ENCODE peak calls at places on chromosomes 11 and 22, in six cellular contexts. W is AG10803; L is lower lobe of right lung; H is CD8-positive, alpha-beta T cell; N is body of pancreas; O is BJ. Z is an unnamed sample.

GRCh38 chr22:49827307-49827852 is 293 bp downstream of the BRD1 start:
- DNase-seq in W (peak), L (no peak), H (no peak), N (no peak), O (no peak), Z (peak)

GRCh38 chr11:69148806-69149205 is 6.9 kb upstream of the SMIM38 start:
- DNase-seq in W (no peak), L (no peak), H (no peak), N (no peak), O (no peak), Z (no peak)

GRCh38 chr11:121418625-121419114 is 33.4 kb upstream of the SORL1 start:
- DNase-seq in W (no peak), L (peak), H (peak), N (peak), O (no peak), Z (peak)

GRCh38 chr22:46052801-46053562 is 76.0 kb upstream of the WNT7B start:
- DNase-seq in W (peak), L (peak), H (no peak), N (peak), O (no peak), Z (peak)

GRCh38 chr22:19663286-19663815 is 51.0 kb upstream of the SEPTIN5 start:
- DNase-seq in W (peak), L (peak), H (no peak), N (peak), O (no peak), Z (peak)

GRCh38 chr11:92240946-92241345 is 16.3 kb downstream of the FAT3 start:
- DNase-seq in W (no peak), L (no peak), H (no peak), N (no peak), O (no peak), Z (no peak)

GRCh38 chr11:64378335-64378884 is 19.4 kb downstream of the RPS6KA4 start:
- DNase-seq in W (peak), L (no peak), H (no peak), N (peak), O (no peak), Z (peak)

GRCh38 chr11:2836335-2837095 is 49.1 kb downstream of the CDKN1C start:
- DNase-seq in W (no peak), L (no peak), H (no peak), N (peak), O (no peak), Z (no peak)

GRCh38 chr11:64312947-64313346 is 4.4 kb downstream of the TRMT112 start:
- DNase-seq in W (no peak), L (no peak), H (no peak), N (no peak), O (no peak), Z (no peak)

GRCh38 chr22:46178755-46179505 is 28.6 kb downstream of the PPARA start:
- DNase-seq in W (no peak), L (no peak), H (no peak), N (no peak), O (no peak), Z (no peak)

GRCh38 chr11:10669258-10670033 is 24.1 kb downstream of the IRAG1 start:
- DNase-seq in W (peak), L (no peak), H (no peak), N (peak), O (peak), Z (peak)

GRCh38 chr11:36054628-36055027 is 110.8 kb downstream of the LDLRAD3 start:
- DNase-seq in W (no peak), L (no peak), H (no peak), N (no peak), O (no peak), Z (no peak)

GRCh38 chr11:2151500-2152257 is 9.3 kb downstream of the INS start:
- DNase-seq in W (peak), L (peak), H (peak), N (peak), O (no peak), Z (peak)

GRCh38 chr22:41382610-41383009 is 868 bp downstream of the TEF start:
- DNase-seq in W (peak), L (no peak), H (no peak), N (peak), O (no peak), Z (no peak)

GRCh38 chr11:114262681-114263509 is 33.3 kb upstream of the NNMT start:
- DNase-seq in W (peak), L (no peak), H (no peak), N (peak), O (no peak), Z (peak)

GRCh38 chr22:30871391-30872281 is 96.9 kb downstream of the MORC2 start:
- DNase-seq in W (no peak), L (peak), H (no peak), N (no peak), O (no peak), Z (no peak)
- H3K4me3 ChIP-seq in W (no peak), L (no peak), H (no peak), N (no peak), O (no peak), Z (no peak)

DNA sequence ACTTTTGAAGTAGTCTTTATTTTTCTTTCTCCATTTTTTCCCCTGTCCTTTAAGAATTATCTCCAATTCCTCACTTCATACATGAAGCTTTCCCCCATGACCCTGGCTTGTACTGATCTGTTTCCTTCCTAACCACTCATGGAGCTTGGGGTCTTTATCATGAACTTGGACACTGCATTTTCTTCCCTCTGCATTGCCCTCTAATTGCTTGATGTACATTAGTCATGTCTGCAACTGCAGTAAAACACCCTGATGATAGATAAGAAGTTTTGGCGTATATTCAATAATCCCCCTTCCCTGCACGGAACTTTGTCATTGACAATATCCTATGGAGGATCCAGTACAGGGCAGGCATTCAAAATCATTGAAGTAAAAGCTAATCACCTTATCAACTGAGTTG is 3.4 kb downstream of the HEPHL1 start:
- DNase-seq in W (no peak), L (no peak), H (no peak), N (no peak), O (no peak), Z (no peak)
- TF ChIP-seq CTCF in W (no peak), L (no peak), H (no peak), N (no peak), O (no peak), Z (no peak)

DNA sequence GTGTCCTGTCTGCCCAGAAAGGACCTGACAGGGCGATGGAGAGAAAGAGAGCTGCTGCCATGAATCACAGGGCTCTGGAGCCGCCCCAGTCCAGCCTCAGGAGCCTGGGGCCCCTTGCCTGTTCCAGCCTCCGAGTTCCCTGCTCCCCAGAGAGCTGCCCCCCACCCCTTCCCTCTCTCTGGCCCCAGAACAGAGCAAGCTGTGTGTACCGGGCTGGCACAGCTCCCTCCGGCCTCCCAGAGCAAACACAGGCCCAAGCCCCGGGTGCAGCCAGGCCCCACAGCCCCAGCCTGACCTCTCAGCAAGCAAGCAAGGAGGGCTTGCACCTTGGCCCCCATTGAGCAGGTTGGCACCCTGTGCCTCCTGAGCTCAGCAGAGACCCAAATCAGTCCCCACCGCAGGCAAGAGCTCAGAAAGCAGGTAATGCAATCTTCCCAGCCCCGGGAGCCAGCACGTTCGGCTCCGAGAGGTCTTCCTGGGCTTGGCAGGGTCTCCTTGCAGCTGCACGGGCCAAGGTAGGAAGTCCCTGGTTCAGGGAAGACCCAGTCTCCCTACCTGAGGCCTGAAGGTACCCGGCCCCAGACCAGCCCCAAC is 1.4 kb downstream of the PACSIN3 start:
- DNase-seq in W (no peak), L (no peak), H (no peak), N (peak), O (no peak), Z (peak)
- H3K4me3 ChIP-seq in W (peak), L (peak), H (no peak), N (peak), O (peak), Z (peak)

GRCh38 chr11:837990-838307 is 4.4 kb downstream of the POLR2L start:
- DNase-seq in W (no peak), L (no peak), H (no peak), N (no peak), O (no peak), Z (no peak)

GRCh38 chr11:839280-839623 is 3.1 kb downstream of the POLR2L start:
- DNase-seq in W (no peak), L (no peak), H (no peak), N (no peak), O (no peak), Z (no peak)

GRCh38 chr11:837189-837989 is 4.6 kb downstream of the CD151 start:
- DNase-seq in W (no peak), L (peak), H (no peak), N (no peak), O (no peak), Z (no peak)

GRCh38 chr11:839875-840617 is 2.3 kb downstream of the POLR2L start:
- DNase-seq in W (no peak), L (no peak), H (no peak), N (no peak), O (no peak), Z (no peak)

GRCh38 chr11:838441-839279 is 3.7 kb downstream of the POLR2L start:
- DNase-seq in W (peak), L (no peak), H (no peak), N (no peak), O (no peak), Z (peak)
- TF ChIP-seq CTCF in W (peak), L (peak), H (no peak), N (no peak), O (peak), Z (peak)